ENCODE peak calls at places on chromosomes 6 and 20, in four cellular contexts. J, P, F and S are unnamed samples.

GRCh38 chr6:157550114-157550989 is 169.4 kb downstream of the ZDHHC14 start:
- DNase-seq in F (no peak), P (no peak), J (no peak), S (no peak)

GRCh38 chr6:72832271-72832670 is 210.4 kb downstream of the KCNQ5 start:
- DNase-seq in J (no peak), P (no peak), F (no peak), S (no peak)

GRCh38 chr6:77561768-77562314 is 91.0 kb upstream of the MEI4 start:
- DNase-seq in J (no peak), P (no peak), F (no peak), S (no peak)

GRCh38 chr20:3046677-3047462 is 1.0 kb downstream of the MRPS26 start:
- DNase-seq in P (peak), F (no peak), J (no peak), S (peak)

GRCh38 chr6:95321106-95321505 is 256.2 kb upstream of the MANEA start:
- DNase-seq in P (no peak), J (no peak), F (no peak), S (no peak)

GRCh38 chr6:71197267-71197666 is 91.3 kb upstream of the OGFRL1 start:
- DNase-seq in J (no peak), F (no peak), P (no peak), S (no peak)

GRCh38 chr6:47631248-47632196 is 66.9 kb upstream of the ADGRF4 start:
- DNase-seq in F (no peak), P (no peak), J (no peak), S (no peak)

GRCh38 chr6:38091626-38092025 is 272.1 kb downstream of the ZFAND3 start:
- DNase-seq in J (no peak), P (no peak), F (no peak), S (no peak)

GRCh38 chr20:35618372-35619131 is 2.9 kb downstream of the SPAG4 start:
- DNase-seq in F (no peak), J (peak), P (no peak), S (no peak)

GRCh38 chr6:19837511-19838441 is 606 bp downstream of the ID4 start:
- DNase-seq in F (no peak), P (peak), J (peak), S (peak)

GRCh38 chr20:39069976-39070375 is 107.8 kb downstream of the DHX35 start:
- DNase-seq in J (no peak), F (no peak), P (no peak), S (no peak)

GRCh38 chr20:62685781-62686555 is 22.7 kb upstream of the NTSR1 start:
- DNase-seq in J (no peak), P (no peak), F (peak), S (peak)

GRCh38 chr6:54877713-54878317 is 31.2 kb downstream of the FAM83B start:
- DNase-seq in P (no peak), J (no peak), F (no peak), S (no peak)

GRCh38 chr6:140535511-140535910 is 1161.1 kb upstream of the CITED2 start:
- DNase-seq in F (no peak), P (no peak), J (no peak), S (no peak)

GRCh38 chr6:157285422-157285779 is 37.9 kb downstream of the TMEM242 start:
- DNase-seq in F (no peak), P (no peak), J (no peak), S (no peak)

GRCh38 chr20:34190679-34191090 is 50.5 kb upstream of the ASIP start:
- DNase-seq in F (peak), P (peak), J (no peak), S (peak)

GRCh38 chr20:13904766-13905165 is 85.6 kb downstream of the SEL1L2 start:
- DNase-seq in J (no peak), P (no peak), F (no peak), S (no peak)